ENCODE peak calls at places on chromosomes 2 and 18, in six cellular contexts. One of them, this sample, is unnamed.

GRCh38 chr2:201444676-201445441 is 6.4 kb downstream of the TRAK2 start:
- DNase-seq in endothelial cell: no peak
- DNase-seq in kidney: no peak
- DNase-seq in GM10248: no peak
- DNase-seq in astrocyte of the cerebellum: no peak
- DNase-seq in PC-9: no peak
- DNase-seq in this sample: no peak

GRCh38 chr2:73297151-73297559 is 3.8 kb upstream of the EGR4 start:
- DNase-seq in PC-9: no peak
- DNase-seq in kidney: no peak
- DNase-seq in astrocyte of the cerebellum: no peak
- DNase-seq in GM10248: no peak
- DNase-seq in endothelial cell: no peak
- DNase-seq in this sample: no peak

GRCh38 chr2:40240067-40240466 is 211.8 kb downstream of the SLC8A1 start:
- DNase-seq in kidney: peak
- DNase-seq in endothelial cell: no peak
- DNase-seq in PC-9: no peak
- DNase-seq in GM10248: no peak
- DNase-seq in astrocyte of the cerebellum: peak
- DNase-seq in this sample: no peak

GRCh38 chr18:6757966-6758365 is 28.4 kb downstream of the ARHGAP28 start:
- DNase-seq in endothelial cell: no peak
- DNase-seq in GM10248: no peak
- DNase-seq in PC-9: no peak
- DNase-seq in kidney: no peak
- DNase-seq in astrocyte of the cerebellum: peak
- DNase-seq in this sample: no peak

GRCh38 chr2:239629936-239630617 is 229.3 kb upstream of the HDAC4 start:
- DNase-seq in kidney: no peak
- DNase-seq in PC-9: no peak
- DNase-seq in endothelial cell: no peak
- DNase-seq in astrocyte of the cerebellum: no peak
- DNase-seq in GM10248: no peak
- DNase-seq in this sample: no peak

GRCh38 chr18:14104906-14105748 is 27.1 kb downstream of the ZNF519 start:
- DNase-seq in astrocyte of the cerebellum: no peak
- DNase-seq in PC-9: no peak
- DNase-seq in endothelial cell: no peak
- DNase-seq in kidney: no peak
- DNase-seq in GM10248: no peak
- DNase-seq in this sample: no peak

GRCh38 chr18:9971313-9971920 is 57.6 kb downstream of the VAPA start:
- DNase-seq in PC-9: peak
- DNase-seq in GM10248: peak
- DNase-seq in kidney: no peak
- DNase-seq in astrocyte of the cerebellum: peak
- DNase-seq in endothelial cell: peak
- DNase-seq in this sample: peak

GRCh38 chr18:7105268-7105667 is 12.3 kb downstream of the LAMA1 start:
- DNase-seq in GM10248: no peak
- DNase-seq in PC-9: no peak
- DNase-seq in astrocyte of the cerebellum: no peak
- DNase-seq in endothelial cell: no peak
- DNase-seq in kidney: no peak
- DNase-seq in this sample: no peak

GRCh38 chr18:75041586-75041985 is 167.4 kb downstream of the PTGR3 start:
- DNase-seq in GM10248: no peak
- DNase-seq in kidney: no peak
- DNase-seq in endothelial cell: no peak
- DNase-seq in astrocyte of the cerebellum: peak
- DNase-seq in PC-9: no peak
- DNase-seq in this sample: no peak

GRCh38 chr2:5695641-5696350 is 3.6 kb downstream of the SOX11 start:
- DNase-seq in astrocyte of the cerebellum: no peak
- DNase-seq in endothelial cell: peak
- DNase-seq in GM10248: no peak
- DNase-seq in kidney: no peak
- DNase-seq in PC-9: no peak
- DNase-seq in this sample: no peak

GRCh38 chr2:67565761-67566160 is 168.6 kb downstream of the ETAA1 start:
- DNase-seq in GM10248: no peak
- DNase-seq in endothelial cell: no peak
- DNase-seq in PC-9: no peak
- DNase-seq in astrocyte of the cerebellum: no peak
- DNase-seq in kidney: no peak
- DNase-seq in this sample: no peak

GRCh38 chr18:61554946-61555361 is 221.7 kb downstream of the CDH20 start:
- DNase-seq in kidney: no peak
- DNase-seq in astrocyte of the cerebellum: no peak
- DNase-seq in PC-9: no peak
- DNase-seq in GM10248: no peak
- DNase-seq in endothelial cell: no peak
- DNase-seq in this sample: no peak

GRCh38 chr2:105177546-105178254 is 63.8 kb upstream of the GPR45 start:
- DNase-seq in PC-9: no peak
- DNase-seq in kidney: no peak
- DNase-seq in endothelial cell: no peak
- DNase-seq in GM10248: no peak
- DNase-seq in astrocyte of the cerebellum: no peak
- DNase-seq in this sample: no peak

GRCh38 chr2:235518317-235519090 is 24.7 kb downstream of the AGAP1 start:
- DNase-seq in kidney: no peak
- DNase-seq in endothelial cell: no peak
- DNase-seq in PC-9: no peak
- DNase-seq in GM10248: no peak
- DNase-seq in astrocyte of the cerebellum: no peak
- DNase-seq in this sample: no peak

GRCh38 chr2:56287974-56288373 is 104.2 kb downstream of the CCDC85A start:
- DNase-seq in endothelial cell: no peak
- DNase-seq in PC-9: no peak
- DNase-seq in kidney: no peak
- DNase-seq in GM10248: no peak
- DNase-seq in astrocyte of the cerebellum: no peak
- DNase-seq in this sample: no peak

GRCh38 chr2:20506281-20506685 is 59.4 kb downstream of the RHOB start:
- DNase-seq in astrocyte of the cerebellum: no peak
- DNase-seq in endothelial cell: no peak
- DNase-seq in GM10248: no peak
- DNase-seq in PC-9: peak
- DNase-seq in kidney: no peak
- DNase-seq in this sample: no peak

GRCh38 chr2:147713349-147713748 is 131.5 kb upstream of the ACVR2A start:
- DNase-seq in astrocyte of the cerebellum: no peak
- DNase-seq in endothelial cell: no peak
- DNase-seq in kidney: no peak
- DNase-seq in PC-9: no peak
- DNase-seq in GM10248: no peak
- DNase-seq in this sample: no peak

GRCh38 chr2:134167015-134167414 is 86.9 kb upstream of the MGAT5 start:
- DNase-seq in astrocyte of the cerebellum: no peak
- DNase-seq in endothelial cell: no peak
- DNase-seq in kidney: no peak
- DNase-seq in GM10248: no peak
- DNase-seq in PC-9: no peak
- DNase-seq in this sample: no peak

GRCh38 chr18:26865557-26865956 is at the start of gene AQP4:
- DNase-seq in astrocyte of the cerebellum: no peak
- DNase-seq in endothelial cell: no peak
- DNase-seq in GM10248: no peak
- DNase-seq in kidney: peak
- DNase-seq in PC-9: no peak
- DNase-seq in this sample: no peak

GRCh38 chr18:11654736-11655604 is 34.1 kb upstream of the GNAL start:
- DNase-seq in astrocyte of the cerebellum: no peak
- DNase-seq in GM10248: peak
- DNase-seq in endothelial cell: peak
- DNase-seq in PC-9: no peak
- DNase-seq in kidney: no peak
- DNase-seq in this sample: peak
- TF ChIP-seq CTCF in astrocyte of the cerebellum: peak
- TF ChIP-seq CTCF in GM10248: peak
- TF ChIP-seq CTCF in endothelial cell: peak
- TF ChIP-seq CTCF in PC-9: peak
- TF ChIP-seq CTCF in kidney: peak
- TF ChIP-seq CTCF in this sample: peak

GRCh38 chr2:68925298-68925885 is 27.3 kb downstream of the GKN2 start:
- DNase-seq in endothelial cell: peak
- DNase-seq in astrocyte of the cerebellum: no peak
- DNase-seq in GM10248: peak
- DNase-seq in kidney: no peak
- DNase-seq in PC-9: no peak
- DNase-seq in this sample: no peak
- TF ChIP-seq CTCF in endothelial cell: peak
- TF ChIP-seq CTCF in astrocyte of the cerebellum: peak
- TF ChIP-seq CTCF in GM10248: peak
- TF ChIP-seq CTCF in kidney: peak
- TF ChIP-seq CTCF in PC-9: peak
- TF ChIP-seq CTCF in this sample: peak

DNA sequence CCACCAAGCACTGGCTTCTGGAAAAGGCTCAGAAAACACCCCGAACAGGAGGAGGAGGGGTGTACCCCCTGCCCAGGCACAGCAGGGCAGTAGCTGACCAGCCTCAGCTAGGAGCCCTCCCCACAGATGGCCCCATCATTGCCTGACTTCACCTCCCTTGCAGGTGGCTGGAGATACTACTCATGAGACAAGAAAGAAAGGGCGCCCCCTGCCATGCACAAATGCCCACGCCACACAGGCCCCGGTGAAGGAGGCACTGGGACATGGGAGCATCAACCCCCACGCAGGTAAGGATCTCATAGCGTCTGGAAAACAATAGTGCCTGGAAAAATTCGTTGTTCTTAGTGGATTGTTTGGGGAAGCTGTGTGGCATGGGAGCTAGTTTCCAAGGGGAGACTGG is 240.6 kb downstream of the TFCP2L1 start:
- DNase-seq in endothelial cell: no peak
- DNase-seq in PC-9: no peak
- DNase-seq in astrocyte of the cerebellum: no peak
- DNase-seq in GM10248: no peak
- DNase-seq in kidney: no peak
- DNase-seq in this sample: no peak
- TF ChIP-seq CTCF in endothelial cell: no peak
- TF ChIP-seq CTCF in PC-9: peak
- TF ChIP-seq CTCF in astrocyte of the cerebellum: no peak
- TF ChIP-seq CTCF in GM10248: no peak
- TF ChIP-seq CTCF in kidney: no peak
- TF ChIP-seq CTCF in this sample: no peak

DNA sequence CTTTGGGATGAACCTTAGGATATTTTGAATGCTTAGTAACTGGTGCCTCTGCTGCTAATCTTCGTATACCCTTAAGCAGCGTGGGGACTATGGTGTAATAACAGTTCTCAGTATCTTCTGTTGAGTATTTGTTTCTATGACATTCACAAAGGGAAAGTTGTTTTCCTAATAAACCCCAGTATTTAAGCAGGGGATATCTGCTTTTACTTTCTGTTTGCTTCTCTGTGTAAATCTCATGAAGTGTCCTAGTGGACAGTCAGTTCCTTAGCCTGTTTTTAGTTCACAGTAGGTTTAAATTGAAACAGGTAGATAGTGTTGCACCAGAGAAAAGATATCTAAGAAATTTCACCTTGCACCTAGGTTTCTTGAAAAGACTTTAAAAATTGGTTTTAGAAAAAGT is 14.9 kb downstream of the KIAA1328 start:
- DNase-seq in GM10248: no peak
- DNase-seq in endothelial cell: no peak
- DNase-seq in astrocyte of the cerebellum: no peak
- DNase-seq in kidney: no peak
- DNase-seq in PC-9: no peak
- DNase-seq in this sample: no peak
- TF ChIP-seq CTCF in GM10248: no peak
- TF ChIP-seq CTCF in endothelial cell: no peak
- TF ChIP-seq CTCF in astrocyte of the cerebellum: no peak
- TF ChIP-seq CTCF in kidney: no peak
- TF ChIP-seq CTCF in PC-9: no peak
- TF ChIP-seq CTCF in this sample: no peak

GRCh38 chr2:180358458-180358857 is 351.4 kb upstream of the CWC22 start:
- DNase-seq in GM10248: no peak
- DNase-seq in kidney: no peak
- DNase-seq in PC-9: no peak
- DNase-seq in endothelial cell: no peak
- DNase-seq in astrocyte of the cerebellum: no peak
- DNase-seq in this sample: no peak

GRCh38 chr2:180356676-180357075 is 349.6 kb upstream of the CWC22 start:
- DNase-seq in PC-9: no peak
- DNase-seq in endothelial cell: no peak
- DNase-seq in astrocyte of the cerebellum: no peak
- DNase-seq in GM10248: no peak
- DNase-seq in kidney: no peak
- DNase-seq in this sample: peak

GRCh38 chr2:180360283-180360618 is 353.2 kb upstream of the CWC22 start:
- DNase-seq in PC-9: no peak
- DNase-seq in GM10248: no peak
- DNase-seq in kidney: no peak
- DNase-seq in astrocyte of the cerebellum: no peak
- DNase-seq in endothelial cell: no peak
- DNase-seq in this sample: no peak

GRCh38 chr2:180364719-180365118 is 357.6 kb upstream of the CWC22 start:
- DNase-seq in endothelial cell: no peak
- DNase-seq in astrocyte of the cerebellum: no peak
- DNase-seq in GM10248: no peak
- DNase-seq in PC-9: no peak
- DNase-seq in kidney: no peak
- DNase-seq in this sample: peak

GRCh38 chr2:180359522-180360282 is 352.6 kb upstream of the CWC22 start:
- DNase-seq in PC-9: peak
- DNase-seq in endothelial cell: no peak
- DNase-seq in GM10248: peak
- DNase-seq in kidney: no peak
- DNase-seq in astrocyte of the cerebellum: no peak
- DNase-seq in this sample: peak
- TF ChIP-seq CTCF in PC-9: peak
- TF ChIP-seq CTCF in endothelial cell: no peak
- TF ChIP-seq CTCF in GM10248: no peak
- TF ChIP-seq CTCF in kidney: no peak
- TF ChIP-seq CTCF in astrocyte of the cerebellum: no peak
- TF ChIP-seq CTCF in this sample: peak

DNA sequence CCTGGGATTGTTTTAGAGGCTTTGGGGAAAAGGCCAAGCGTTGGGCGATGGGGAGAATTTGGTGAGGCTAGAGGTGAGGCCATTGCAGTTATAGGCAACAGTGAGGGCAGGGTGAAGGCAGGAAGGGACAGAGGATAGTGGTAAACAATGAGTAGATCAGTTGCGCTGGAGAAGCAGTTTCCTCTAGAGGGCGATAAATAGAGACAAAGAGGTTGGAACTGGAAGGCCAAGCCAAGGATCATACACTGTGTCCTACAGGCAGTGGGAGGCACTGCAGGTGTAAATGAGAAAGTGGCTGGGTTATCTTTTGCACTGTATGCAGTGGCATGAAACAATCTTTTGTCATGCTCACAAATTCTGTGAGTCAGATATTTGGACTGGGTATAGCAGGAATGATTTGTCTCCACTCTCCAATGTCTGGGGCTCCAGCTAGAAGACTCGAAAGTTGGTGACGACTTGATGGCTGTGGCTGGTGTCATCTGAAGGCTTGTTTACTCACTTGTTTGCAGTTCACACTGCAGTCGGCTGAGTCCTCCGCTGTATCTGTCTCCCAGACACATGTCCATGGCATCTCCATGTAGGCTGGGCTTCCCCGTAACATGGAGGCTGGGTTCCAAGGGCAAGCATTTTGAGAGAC is 82.1 kb downstream of the TNP1 start:
- DNase-seq in endothelial cell: peak
- DNase-seq in GM10248: peak
- DNase-seq in PC-9: peak
- DNase-seq in astrocyte of the cerebellum: no peak
- DNase-seq in kidney: no peak
- DNase-seq in this sample: peak
- TF ChIP-seq CTCF in endothelial cell: peak
- TF ChIP-seq CTCF in GM10248: peak
- TF ChIP-seq CTCF in PC-9: peak
- TF ChIP-seq CTCF in astrocyte of the cerebellum: peak
- TF ChIP-seq CTCF in kidney: peak
- TF ChIP-seq CTCF in this sample: peak